ENCODE peak calls at places on chromosomes 1 and 21, in eight cellular contexts. O, N, Q, P, E, I, L and M are unnamed samples.
A peak's percentile ranks its signal among the peaks of the same experiment; 100 is the strongest.

GRCh38 chr1:103160281-103160680 is 52.0 kb upstream of the COL11A1 start:
- DNase-seq in O (no peak), P (no peak), N (no peak), I (no peak), Q (no peak), L (no peak), E (no peak), M (no peak)

GRCh38 chr1:197441990-197442389 is 173.9 kb downstream of the CRB1 start:
- DNase-seq in I (no peak), L (no peak), Q (no peak), N (peak; percentile 34), O (no peak), E (no peak), P (peak; percentile 54), M (no peak)

GRCh38 chr1:184061396-184062003 is 10.0 kb downstream of the TSEN15 start:
- DNase-seq in L (no peak), P (peak; percentile 39), O (no peak), E (no peak), I (no peak), Q (no peak), N (no peak), M (no peak)

GRCh38 chr1:233278621-233279020 is 16.9 kb downstream of the PCNX2 start:
- DNase-seq in P (no peak), N (no peak), Q (no peak), L (no peak), E (no peak), I (no peak), O (no peak), M (no peak)

GRCh38 chr1:161511018-161511755 is 5.9 kb downstream of the FCGR2A start:
- DNase-seq in Q (no peak), L (no peak), O (no peak), I (no peak), E (no peak), P (no peak), N (peak; percentile 31), M (no peak)

GRCh38 chr1:147902183-147902845 is at the start of gene GJA8:
- DNase-seq in P (no peak), E (no peak), L (no peak), Q (no peak), I (no peak), N (no peak), O (no peak), M (no peak)

GRCh38 chr21:29888437-29888836 is 51.4 kb downstream of the GRIK1 start:
- DNase-seq in E (no peak), P (no peak), Q (no peak), N (no peak), L (peak; percentile 37), I (no peak), O (no peak), M (peak; percentile 20)

GRCh38 chr1:2231667-2232254 is 3.6 kb downstream of the SKI start:
- DNase-seq in L (peak; percentile 53), O (no peak), I (peak; percentile 88), N (peak; percentile 72), Q (no peak), E (no peak), P (peak; percentile 64), M (peak; percentile 68)

GRCh38 chr1:207998691-207999090 is 87.8 kb upstream of the CD34 start:
- DNase-seq in E (no peak), P (peak; percentile 25), I (no peak), O (no peak), Q (no peak), N (no peak), L (no peak), M (no peak)

GRCh38 chr1:31584869-31585735 is 8.8 kb downstream of the TINAGL1 start:
- DNase-seq in N (no peak), I (no peak), P (no peak), E (no peak), Q (no peak), O (no peak), L (no peak), M (no peak)

GRCh38 chr1:3491291-3492246 is 37.1 kb downstream of the ARHGEF16 start:
- DNase-seq in O (peak; percentile 73), L (no peak), Q (peak; percentile 19), P (peak; percentile 68), I (peak; percentile 95), N (peak; percentile 85), E (peak; percentile 59), M (peak; percentile 90)

GRCh38 chr1:245124644-245125043 is 30.1 kb upstream of the KIF26B start:
- DNase-seq in I (no peak), O (no peak), N (no peak), Q (no peak), L (no peak), P (peak; percentile 27), E (no peak), M (no peak)

GRCh38 chr1:245124241-245124640 is 30.5 kb upstream of the KIF26B start:
- DNase-seq in O (no peak), N (no peak), L (no peak), E (no peak), I (no peak), P (no peak), Q (no peak), M (no peak)

GRCh38 chr1:245118066-245118465 is 36.7 kb upstream of the KIF26B start:
- DNase-seq in O (no peak), L (no peak), E (no peak), I (no peak), N (no peak), Q (no peak), P (no peak), M (no peak)

GRCh38 chr1:245118806-245119205 is 36.0 kb upstream of the KIF26B start:
- DNase-seq in L (no peak), P (no peak), I (no peak), N (no peak), O (no peak), Q (no peak), E (no peak), M (no peak)

DNA sequence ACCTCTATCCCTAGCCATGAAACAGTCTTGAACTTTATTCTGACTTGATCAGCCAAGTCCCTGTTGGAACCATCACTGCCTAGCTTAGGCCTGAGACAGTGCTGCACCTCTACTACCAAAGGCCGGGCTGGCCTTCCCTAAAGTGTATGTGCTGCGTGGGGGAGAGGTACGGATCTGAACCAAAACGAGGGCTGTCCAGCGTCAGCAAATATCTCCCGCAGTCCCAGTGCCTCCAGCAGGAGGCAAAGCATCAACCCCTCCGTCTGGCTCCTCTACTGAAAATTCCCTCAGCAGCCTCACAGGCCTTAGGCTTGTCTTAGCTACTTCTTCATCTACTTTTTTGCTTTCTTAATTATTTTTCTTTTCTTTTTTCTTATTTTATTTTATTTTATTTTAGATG is 33.3 kb upstream of the KIF26B start:
- DNase-seq in P (peak; percentile 51), E (no peak), I (no peak), O (no peak), Q (no peak), L (no peak), N (no peak), M (no peak)
- TF ChIP-seq CTCF in P (peak; percentile 33), E (no peak), I (no peak), O (no peak), Q (peak; percentile 10), L (no peak), N (no peak), M (no peak)

GRCh38 chr1:56713112-56713511 is 68.0 kb downstream of the PRKAA2 start:
- DNase-seq in L (no peak), Q (no peak), I (no peak), P (no peak), O (no peak), E (no peak), N (no peak), M (no peak)
- H3K9me2 ChIP-seq in L (no peaks in the 10 kb centered on the region), Q (no peaks in the 10 kb centered on the region), I (no peaks in the 10 kb centered on the region), P (no peaks in the 10 kb centered on the region), O (no peaks in the 10 kb centered on the region), E (no peaks in the 10 kb centered on the region), N (no peaks in the 10 kb centered on the region), M (no peaks in the 10 kb centered on the region)

GRCh38 chr1:193069748-193070394 is 10.5 kb downstream of the RO60 start:
- DNase-seq in N (no peak), O (peak; percentile 38), Q (no peak), L (no peak), P (peak; percentile 70), I (peak; percentile 22), E (peak; percentile 40), M (peak; percentile 15)
- TF ChIP-seq CTCF in N (peak; percentile 15), O (peak; percentile 79), Q (peak; percentile 79), L (peak; percentile 42), P (peak; percentile 66), I (peak; percentile 59), E (peak; percentile 76), M (peak; percentile 51)

GRCh38 chr1:51354417-51354816 is 24.1 kb upstream of the TTC39A start:
- DNase-seq in O (no peak), E (no peak), L (no peak), I (no peak), N (no peak), P (no peak), Q (no peak), M (no peak)

GRCh38 chr1:51355382-51355781 is 25.0 kb upstream of the TTC39A start:
- DNase-seq in Q (no peak), O (no peak), L (no peak), P (no peak), E (no peak), I (no peak), N (no peak), M (no peak)

GRCh38 chr1:51365774-51366173 is 35.4 kb upstream of the TTC39A start:
- DNase-seq in N (no peak), I (no peak), O (no peak), Q (no peak), P (no peak), E (no peak), L (no peak), M (no peak)

GRCh38 chr1:51359860-51360259 is 29.5 kb upstream of the TTC39A start:
- DNase-seq in P (no peak), L (no peak), Q (no peak), O (no peak), I (no peak), N (no peak), E (no peak), M (no peak)
- H3K9me2 ChIP-seq in P (no peaks in the 10 kb centered on the region), L (no peaks in the 10 kb centered on the region), Q (no peaks in the 10 kb centered on the region), O (no peaks in the 10 kb centered on the region), I (no peaks in the 10 kb centered on the region), N (no peaks in the 10 kb centered on the region), E (no peaks in the 10 kb centered on the region), M (no peaks in the 10 kb centered on the region)

GRCh38 chr1:238690415-238690814 is 696.0 kb upstream of the CHRM3 start:
- DNase-seq in E (no peak), Q (no peak), P (no peak), O (no peak), L (no peak), N (no peak), I (no peak), M (peak; percentile 16)
- TF ChIP-seq CTCF in E (no peak), Q (no peak), P (no peak), O (no peak), L (no peak), N (no peak), I (no peak), M (peak; percentile 38)

DNA sequence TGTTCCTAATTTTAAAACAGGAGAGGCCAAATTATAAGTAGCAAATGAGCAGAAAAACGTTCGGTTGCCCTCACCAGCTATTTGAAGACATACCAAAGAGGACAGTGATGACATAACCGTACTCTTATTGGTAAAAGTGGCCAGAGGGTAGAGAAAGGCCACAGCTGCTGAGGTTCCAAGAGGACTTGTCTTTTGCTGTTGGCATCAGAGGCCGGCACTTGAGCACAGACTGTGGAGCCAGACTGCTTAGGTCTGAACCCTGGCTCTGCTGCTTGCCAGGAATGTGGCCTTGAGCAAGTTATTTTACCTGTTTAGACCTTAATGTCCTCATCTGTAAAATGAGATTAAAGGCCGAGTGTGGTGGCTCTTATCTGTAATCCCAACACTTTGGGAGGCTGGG is 14.9 kb downstream of the ETV3L start:
- DNase-seq in O (no peak), E (no peak), L (no peak), N (no peak), I (no peak), Q (no peak), P (no peak), M (no peak)
- H3K9me2 ChIP-seq in O (no peaks in the 10 kb centered on the region), E (no peaks in the 10 kb centered on the region), L (no peaks in the 10 kb centered on the region), N (no peaks in the 10 kb centered on the region), I (no peaks in the 10 kb centered on the region), Q (no peaks in the 10 kb centered on the region), P (no peaks in the 10 kb centered on the region), M (no peaks in the 10 kb centered on the region)

GRCh38 chr1:238252033-238252802 is 361.5 kb upstream of the ZP4 start:
- DNase-seq in N (peak; percentile 73), E (peak; percentile 77), L (no peak), I (peak; percentile 41), Q (no peak), P (peak; percentile 91), O (peak; percentile 19), M (peak; percentile 70)
- TF ChIP-seq CTCF in N (peak; percentile 65), E (peak; percentile 75), L (peak; percentile 71), I (peak; percentile 72), Q (peak; percentile 25), P (peak; percentile 90), O (peak; percentile 74), M (peak; percentile 70)